ENCODE peak calls at places on chromosomes 12 and 14, in ten cellular contexts. D is GF-D8; J is LoVo; I is stimulated activated CD4-positive, alpha-beta T cell treated with anti-CD3 and anti-CD28 coated beads, Interleukin-4, amount 100 ng/mL, for 1 hour; N is activated T-cell treated with anti-CD3 and anti-CD28 coated beads, Interleukin-2, amount 50 U/mL, for 72 hours; L is AG09309; G is KG1; Q is aorta; W is iPS-NIHi11; T is GM23248. E is an unnamed sample.

GRCh38 chr12:46361667-46362034 is 10.9 kb downstream of the SLC38A2 start:
- DNase-seq in D (no peak), J (no peak), I (no peak), N (no peak), L (no peak), G (no peak), Q (no peak), W (no peak), T (no peak), E (no peak)

GRCh38 chr14:68526420-68527105 is 266.3 kb downstream of the ZFP36L1 start:
- DNase-seq in D (no peak), J (no peak), I (no peak), N (no peak), L (no peak), G (no peak), Q (peak; percentile 85), W (no peak), T (peak; percentile 67), E (no peak)

GRCh38 chr14:22699801-22700564 is 55.8 kb upstream of the OR6J1 start:
- DNase-seq in D (peak; percentile 58), J (peak; percentile 35), I (no peak), N (no peak), L (no peak), G (no peak), Q (no peak), W (no peak), T (no peak), E (no peak)

GRCh38 chr12:50232771-50233209 is 50.5 kb downstream of the LIMA1 start:
- DNase-seq in D (no peak), J (no peak), I (no peak), N (no peak), L (no peak), G (no peak), Q (no peak), W (no peak), T (no peak), E (no peak)

GRCh38 chr12:111773801-111774551 is 7.2 kb downstream of the ALDH2 start:
- DNase-seq in D (no peak), J (peak; percentile 81), I (no peak), N (no peak), L (peak; percentile 76), G (no peak), Q (peak; percentile 84), W (peak; percentile 5), T (peak; percentile 83), E (peak; percentile 34)

GRCh38 chr14:58401587-58401986 is 5.9 kb downstream of the TOMM20L start:
- DNase-seq in D (no peak), J (no peak), I (no peak), N (no peak), L (no peak), G (no peak), Q (no peak), W (peak; percentile 11), T (no peak), E (no peak)

GRCh38 chr12:114917307-114917706 is 233.3 kb upstream of the TBX3 start:
- DNase-seq in D (no peak), J (no peak), I (no peak), N (no peak), L (no peak), G (no peak), Q (no peak), W (no peak), T (peak; percentile 40), E (no peak)

GRCh38 chr12:63151898-63152700 is 1.1 kb upstream of the AVPR1A start:
- DNase-seq in D (no peak), J (peak; percentile 64), I (no peak), N (peak; percentile 20), L (no peak), G (peak; percentile 8), Q (peak; percentile 73), W (peak; percentile 83), T (peak; percentile 62), E (peak; percentile 14)

GRCh38 chr12:98758331-98758730 is 113.2 kb downstream of the APAF1 start:
- DNase-seq in D (no peak), J (no peak), I (no peak), N (no peak), L (no peak), G (no peak), Q (peak; percentile 90), W (no peak), T (peak; percentile 86), E (no peak)

GRCh38 chr14:63290741-63291286 is 27.9 kb downstream of the GPHB5 start:
- DNase-seq in D (no peak), J (no peak), I (no peak), N (no peak), L (peak; percentile 4), G (no peak), Q (no peak), W (no peak), T (peak; percentile 66), E (no peak)

GRCh38 chr12:54624316-54625279 is 10.1 kb downstream of the LACRT start:
- DNase-seq in D (no peak), J (no peak), I (no peak), N (no peak), L (no peak), G (no peak), Q (no peak), W (no peak), T (no peak), E (no peak)

GRCh38 chr12:69240625-69240984 is 1.2 kb downstream of the CPSF6 start:
- DNase-seq in D (no peak), J (no peak), I (peak; percentile 26), N (peak; percentile 36), L (no peak), G (no peak), Q (no peak), W (no peak), T (peak; percentile 53), E (no peak)

GRCh38 chr12:94570161-94570560 is 80.2 kb downstream of the TMCC3 start:
- DNase-seq in D (no peak), J (no peak), I (no peak), N (no peak), L (no peak), G (no peak), Q (no peak), W (no peak), T (peak; percentile 24), E (peak; percentile 48)

GRCh38 chr12:128820723-128821432 is 2.9 kb downstream of the SLC15A4 start:
- DNase-seq in D (no peak), J (no peak), I (no peak), N (no peak), L (no peak), G (no peak), Q (no peak), W (no peak), T (no peak), E (no peak)

GRCh38 chr14:93619176-93619793 is 169.0 kb downstream of the PRIMA1 start:
- DNase-seq in D (no peak), J (peak; percentile 39), I (no peak), N (peak; percentile 20), L (peak; percentile 10), G (peak; percentile 29), Q (no peak), W (peak; percentile 62), T (peak; percentile 69), E (peak; percentile 9)

GRCh38 chr12:33710548-33710947 is 270.9 kb upstream of the SYT10 start:
- DNase-seq in D (no peak), J (no peak), I (no peak), N (no peak), L (no peak), G (no peak), Q (no peak), W (no peak), T (no peak), E (no peak)

GRCh38 chr12:49811136-49811535 is 17.1 kb downstream of the NCKAP5L start:
- DNase-seq in D (no peak), J (no peak), I (no peak), N (no peak), L (no peak), G (no peak), Q (peak; percentile 28), W (no peak), T (no peak), E (no peak)

GRCh38 chr12:93352321-93352720 is 25.4 kb upstream of the NUDT4 start:
- DNase-seq in D (no peak), J (no peak), I (no peak), N (no peak), L (no peak), G (no peak), Q (no peak), W (no peak), T (no peak), E (no peak)

E was measured in non-pigmented ciliary epithelial cell.